ENCODE peak calls at places on chromosomes 16 and 17, in nine cellular contexts. Y is HCT116, T is brain microvascular endothelial cell, P is lower leg skin, U is cardiac muscle cell, Q is pancreas, V is psoas muscle, X is fibroblast of lung, S is cardiac fibroblast. K is an unnamed sample.

GRCh38 chr17:75364078-75364477 is 41.4 kb downstream of the GRB2 start:
- DNase-seq in Y (no peak), T (peak; percentile 69), P (no peak), U (no peak), Q (no peak), V (no peak), X (peak; percentile 67), S (peak; percentile 76), K (no peak)

GRCh38 chr16:50323335-50324011 is 45.3 kb downstream of the BRD7 start:
- DNase-seq in Y (peak; percentile 21), T (peak; percentile 34), P (no peak), U (no peak), Q (no peak), V (no peak), X (peak; percentile 60), S (peak; percentile 61), K (no peak)

GRCh38 chr17:313231-313630 is 39.4 kb downstream of the RPH3AL start:
- DNase-seq in Y (no peak), T (no peak), P (no peak), U (no peak), Q (no peak), V (no peak), X (no peak), S (no peak), K (no peak)

GRCh38 chr17:14299261-14300093 is 1.4 kb upstream of the HS3ST3B1 start:
- DNase-seq in Y (no peak), T (no peak), P (peak; percentile 91), U (peak; percentile 64), Q (no peak), V (peak; percentile 48), X (peak; percentile 69), S (peak; percentile 58), K (no peak)

GRCh38 chr17:41957869-41958231 is 8.7 kb upstream of the CNP start:
- DNase-seq in Y (no peak), T (no peak), P (no peak), U (no peak), Q (no peak), V (no peak), X (no peak), S (no peak), K (no peak)

GRCh38 chr16:17416461-17417221 is 54.1 kb downstream of the XYLT1 start:
- DNase-seq in Y (no peak), T (no peak), P (no peak), U (peak; percentile 59), Q (peak; percentile 38), V (no peak), X (peak; percentile 16), S (peak; percentile 26), K (no peak)

GRCh38 chr16:85461814-85462404 is 151.2 kb upstream of the GSE1 start:
- DNase-seq in Y (no peak), T (no peak), P (no peak), U (peak; percentile 95), Q (no peak), V (no peak), X (peak; percentile 45), S (peak; percentile 27), K (no peak)

GRCh38 chr16:24499193-24499814 is 40.1 kb upstream of the RBBP6 start:
- DNase-seq in Y (peak; percentile 37), T (peak; percentile 14), P (no peak), U (peak; percentile 65), Q (no peak), V (no peak), X (peak; percentile 22), S (peak; percentile 46), K (no peak)

GRCh38 chr17:64662774-64663367 is 764 bp upstream of the SMURF2 start:
- DNase-seq in Y (peak; percentile 82), T (no peak), P (no peak), U (no peak), Q (no peak), V (no peak), X (no peak), S (no peak), K (peak; percentile 42)

GRCh38 chr17:65657251-65657828 is 95.9 kb upstream of the AXIN2 start:
- DNase-seq in Y (no peak), T (no peak), P (no peak), U (no peak), Q (no peak), V (no peak), X (no peak), S (no peak), K (no peak)

GRCh38 chr16:82311528-82311927 is 141.5 kb upstream of the MPHOSPH6 start:
- DNase-seq in Y (no peak), T (no peak), P (no peak), U (no peak), Q (no peak), V (no peak), X (no peak), S (no peak), K (no peak)

GRCh38 chr17:74746922-74747321 is 1.5 kb upstream of the NHERF1 start:
- DNase-seq in Y (no peak), T (no peak), P (no peak), U (peak; percentile 53), Q (no peak), V (no peak), X (no peak), S (no peak), K (no peak)

GRCh38 chr16:77059441-77059840 is 131.5 kb upstream of the MON1B start:
- DNase-seq in Y (no peak), T (no peak), P (no peak), U (peak; percentile 17), Q (peak; percentile 18), V (no peak), X (peak; percentile 19), S (no peak), K (peak; percentile 19)

GRCh38 chr16:59263980-59264379 is 529.9 kb upstream of the GOT2 start:
- DNase-seq in Y (no peak), T (no peak), P (no peak), U (no peak), Q (no peak), V (no peak), X (no peak), S (no peak), K (no peak)

GRCh38 chr16:54171855-54172537 is 114.6 kb downstream of the IRX3 start:
- DNase-seq in Y (no peak), T (peak; percentile 73), P (no peak), U (peak; percentile 38), Q (peak; percentile 35), V (no peak), X (peak; percentile 23), S (peak; percentile 40), K (no peak)

GRCh38 chr16:52497067-52497816 is 49.7 kb downstream of the TOX3 start:
- DNase-seq in Y (no peak), T (no peak), P (no peak), U (peak; percentile 41), Q (no peak), V (no peak), X (peak; percentile 81), S (no peak), K (peak; percentile 93)

GRCh38 chr17:57634713-57635465 is 110.2 kb downstream of the CCDC182 start:
- DNase-seq in Y (peak; percentile 10), T (no peak), P (no peak), U (no peak), Q (no peak), V (no peak), X (peak; percentile 39), S (peak; percentile 23), K (no peak)

GRCh38 chr16:70689035-70689969 is 3.4 kb upstream of the MTSS2 start:
- DNase-seq in Y (no peak), T (no peak), P (no peak), U (no peak), Q (no peak), V (peak; percentile 46), X (no peak), S (no peak), K (no peak)

GRCh38 chr16:70687172-70687531 is 1.3 kb upstream of the MTSS2 start:
- DNase-seq in Y (no peak), T (no peak), P (no peak), U (no peak), Q (no peak), V (peak; percentile 32), X (no peak), S (no peak), K (no peak)

GRCh38 chr16:70686376-70687171 is 721 bp upstream of the MTSS2 start:
- DNase-seq in Y (no peak), T (no peak), P (no peak), U (no peak), Q (no peak), V (no peak), X (no peak), S (no peak), K (no peak)

GRCh38 chr16:70688266-70688742 is 2.5 kb upstream of the MTSS2 start:
- DNase-seq in Y (no peak), T (no peak), P (peak; percentile 95), U (peak; percentile 68), Q (no peak), V (peak; percentile 73), X (peak; percentile 87), S (peak; percentile 33), K (no peak)

GRCh38 chr16:70687671-70688265 is 1.9 kb upstream of the MTSS2 start:
- DNase-seq in Y (no peak), T (no peak), P (no peak), U (no peak), Q (no peak), V (peak; percentile 33), X (no peak), S (no peak), K (no peak)
- TF ChIP-seq CTCF in Y (no peak), T (no peak), P (no peak), U (no peak), Q (no peak), V (no peak), X (no peak), S (no peak), K (no peak)

GRCh38 chr17:17121162-17121561 is 78.9 kb downstream of the MPRIP start:
- DNase-seq in Y (no peak), T (no peak), P (no peak), U (no peak), Q (no peak), V (no peak), X (no peak), S (no peak), K (no peak)
- TF ChIP-seq CTCF in Y (no peak), T (no peak), P (no peak), U (no peak), Q (no peak), V (no peak), X (no peak), S (no peak), K (peak; percentile 47)

GRCh38 chr17:45096141-45096540 is 35.0 kb downstream of the NMT1 start:
- DNase-seq in Y (peak; percentile 13), T (peak; percentile 29), P (no peak), U (no peak), Q (no peak), V (no peak), X (peak; percentile 48), S (peak; percentile 50), K (no peak)
- TF ChIP-seq CTCF in Y (peak; percentile 64), T (peak; percentile 75), P (no peak), U (peak; percentile 59), Q (no peak), V (peak; percentile 43), X (peak; percentile 58), S (peak; percentile 58), K (peak; percentile 41)

DNA sequence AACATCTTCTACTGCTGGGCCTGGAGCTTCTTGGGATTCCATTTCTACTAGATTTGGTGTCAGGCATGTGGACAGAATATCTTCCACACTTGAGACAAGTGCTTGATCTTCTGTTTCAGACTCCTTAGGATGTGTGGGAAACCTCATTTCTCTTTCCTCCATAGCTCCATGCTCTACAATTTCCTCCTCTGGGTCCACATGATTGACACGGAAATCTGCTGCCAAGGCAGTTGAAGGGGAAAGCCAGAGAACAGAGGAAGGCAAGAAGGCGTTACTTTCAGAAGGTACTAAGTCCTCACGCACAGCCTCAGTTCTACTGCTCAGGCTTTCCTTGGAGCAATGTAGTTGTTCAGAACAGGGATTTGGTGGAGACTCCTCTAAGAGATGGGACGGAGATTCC is 6.6 kb downstream of the SPAG5 start:
- DNase-seq in Y (no peak), T (no peak), P (no peak), U (no peak), Q (no peak), V (no peak), X (no peak), S (no peak), K (no peak)
- TF ChIP-seq CTCF in Y (no peak), T (no peak), P (no peak), U (no peak), Q (no peak), V (no peak), X (no peak), S (no peak), K (no peak)